ENCODE peak calls at places on chromosome 15, in six cellular contexts. H is body of pancreas, J is M059J, E is HT1080, Z is COR-L47, F is AG20443. N is an unnamed sample.
A peak's percentile ranks its signal among the peaks of the same experiment; 100 is the strongest.

GRCh38 chr15:57158589-57158988 is 217.7 kb upstream of the CGNL1 start:
- DNase-seq in F (peak; percentile 40), E (peak; percentile 68), H (no peak), J (peak; percentile 76), Z (peak; percentile 22), N (peak; percentile 20)

GRCh38 chr15:68278345-68279217 is 1.0 kb downstream of the FEM1B start:
- DNase-seq in F (no peak), J (peak; percentile 60), E (peak; percentile 33), Z (peak; percentile 45), H (no peak), N (peak; percentile 66)

GRCh38 chr15:85403745-85404144 is 23.3 kb downstream of the AKAP13 start:
- DNase-seq in Z (no peak), H (no peak), E (no peak), J (peak; percentile 85), F (peak; percentile 38), N (no peak)

GRCh38 chr15:42933886-42934667 is 13.5 kb upstream of the TTBK2 start:
- DNase-seq in E (no peak), J (peak; percentile 61), Z (no peak), F (no peak), H (no peak), N (no peak)

GRCh38 chr15:89209057-89209456 is 12.3 kb downstream of the RLBP1 start:
- DNase-seq in F (no peak), Z (no peak), H (no peak), J (no peak), E (no peak), N (no peak)

GRCh38 chr15:83062768-83063180 is 4.3 kb downstream of the BTBD1 start:
- DNase-seq in E (no peak), Z (no peak), J (no peak), H (no peak), F (no peak), N (no peak)

GRCh38 chr15:42133356-42133755 is 23.1 kb downstream of the PLA2G4F start:
- DNase-seq in H (no peak), F (no peak), J (no peak), E (no peak), Z (no peak), N (no peak)

GRCh38 chr15:63198315-63198714 is 8.9 kb downstream of the RAB8B start:
- DNase-seq in H (no peak), E (no peak), Z (no peak), F (no peak), J (no peak), N (no peak)

GRCh38 chr15:101293122-101293521 is 1.9 kb downstream of the SNRPA1 start:
- DNase-seq in J (no peak), H (no peak), F (no peak), Z (no peak), E (no peak), N (no peak)

GRCh38 chr15:81939604-81940440 is 106.0 kb downstream of the MEX3B start:
- DNase-seq in H (no peak), E (peak; percentile 58), Z (no peak), F (peak; percentile 16), J (no peak), N (peak; percentile 40)

GRCh38 chr15:79370716-79371115 is 59.8 kb downstream of the TMED3 start:
- DNase-seq in J (no peak), F (peak; percentile 51), H (no peak), E (no peak), Z (no peak), N (no peak)

GRCh38 chr15:29711531-29711930 is 110.7 kb downstream of the TJP1 start:
- DNase-seq in J (peak; percentile 21), F (no peak), H (no peak), Z (no peak), E (no peak), N (no peak)

GRCh38 chr15:80902298-80902801 is 87.3 kb downstream of the MESD start:
- DNase-seq in J (no peak), F (no peak), H (no peak), E (no peak), Z (no peak), N (no peak)

GRCh38 chr15:80118956-80119355 is 33.8 kb upstream of the FAH start:
- DNase-seq in J (no peak), F (no peak), E (no peak), H (no peak), Z (no peak), N (no peak)

GRCh38 chr15:54850101-54850500 is 346.6 kb downstream of the RSL24D1 start:
- DNase-seq in E (no peak), F (no peak), Z (no peak), J (no peak), H (no peak), N (no peak)

GRCh38 chr15:85543741-85544155 is 163.3 kb downstream of the AKAP13 start:
- DNase-seq in H (peak; percentile 78), E (no peak), Z (peak; percentile 88), F (no peak), J (no peak), N (peak; percentile 77)

GRCh38 chr15:64807051-64807749 is 18.2 kb downstream of the PIF1 start:
- DNase-seq in H (no peak), E (no peak), J (no peak), F (no peak), Z (no peak), N (no peak)

GRCh38 chr15:60095711-60096110 is 91.6 kb downstream of the FOXB1 start:
- DNase-seq in J (peak; percentile 26), F (peak; percentile 26), H (no peak), Z (no peak), E (peak; percentile 30), N (no peak)

GRCh38 chr15:69114231-69114937 is 46.1 kb upstream of the GLCE start:
- DNase-seq in E (no peak), J (no peak), H (no peak), F (no peak), Z (no peak), N (no peak)

GRCh38 chr15:63501256-63502089 is 2.9 kb upstream of the USP3 start:
- DNase-seq in J (peak; percentile 83), E (peak; percentile 58), H (peak; percentile 74), Z (no peak), F (peak; percentile 91), N (no peak)

GRCh38 chr15:96181873-96182301 is 148.6 kb upstream of the NR2F2 start:
- DNase-seq in J (peak; percentile 6), H (no peak), Z (no peak), E (no peak), F (peak; percentile 89), N (no peak)

GRCh38 chr15:68431792-68432401 is at the start of gene ITGA11:
- DNase-seq in H (peak; percentile 43), Z (peak; percentile 82), E (peak; percentile 38), J (peak; percentile 80), F (peak; percentile 93), N (peak; percentile 74)

GRCh38 chr15:68354923-68355322 is 77.0 kb downstream of the ITGA11 start:
- DNase-seq in F (peak; percentile 74), E (peak; percentile 99), H (no peak), J (peak; percentile 99), Z (no peak), N (no peak)

GRCh38 chr15:46786886-46787285 is 930.4 kb upstream of the SEMA6D start:
- DNase-seq in H (no peak), J (peak; percentile 1), F (no peak), E (peak; percentile 13), Z (peak; percentile 60), N (peak; percentile 83)

GRCh38 chr15:68417897-68418296 is 14.1 kb downstream of the ITGA11 start:
- DNase-seq in E (no peak), J (no peak), H (no peak), Z (no peak), F (no peak), N (peak; percentile 6)

GRCh38 chr15:100207053-100207452 is 134.7 kb downstream of the ADAMTS17 start:
- DNase-seq in J (no peak), Z (no peak), F (no peak), E (no peak), H (peak; percentile 62), N (no peak)

GRCh38 chr15:90539789-90540188 is 10.1 kb downstream of the CRTC3 start:
- DNase-seq in F (no peak), Z (no peak), J (no peak), H (no peak), E (no peak), N (no peak)

GRCh38 chr15:60507596-60508424 is 28.9 kb upstream of the ICE2 start:
- DNase-seq in F (peak; percentile 71), E (peak; percentile 84), H (peak; percentile 50), J (peak; percentile 69), Z (peak; percentile 46), N (peak; percentile 22)

GRCh38 chr15:96088592-96088991 is 241.9 kb upstream of the NR2F2 start:
- DNase-seq in Z (no peak), J (no peak), E (no peak), H (no peak), F (no peak), N (no peak)

GRCh38 chr15:69828181-69828828 is 269.4 kb downstream of the TLE3 start:
- DNase-seq in J (no peak), Z (no peak), E (no peak), F (no peak), H (no peak), N (no peak)

GRCh38 chr15:57217716-57218598 is 158.3 kb upstream of the CGNL1 start:
- DNase-seq in J (peak; percentile 74), E (peak; percentile 46), Z (no peak), F (no peak), H (no peak), N (peak; percentile 30)

GRCh38 chr15:95464091-95464888 is 866.2 kb upstream of the NR2F2 start:
- DNase-seq in H (peak; percentile 24), E (no peak), F (no peak), J (no peak), Z (no peak), N (no peak)

GRCh38 chr15:63348392-63348791 is 33.3 kb downstream of the CA12 start:
- DNase-seq in H (peak; percentile 80), Z (peak; percentile 21), F (peak; percentile 81), J (peak; percentile 86), E (peak; percentile 90), N (no peak)

GRCh38 chr15:81575436-81576123 is 201.6 kb upstream of the TMC3 start:
- DNase-seq in Z (peak; percentile 34), J (peak; percentile 0), F (no peak), E (peak; percentile 10), H (no peak), N (peak; percentile 54)

GRCh38 chr15:66491846-66492245 is 5.7 kb downstream of the SNAPC5 start:
- DNase-seq in H (no peak), J (no peak), Z (no peak), E (no peak), F (no peak), N (no peak)

GRCh38 chr15:61228025-61228901 is 839 bp downstream of the RORA start:
- DNase-seq in F (peak; percentile 33), Z (no peak), H (peak; percentile 10), J (peak; percentile 22), E (peak; percentile 21), N (peak; percentile 24)

GRCh38 chr15:59691194-59691805 is 2.2 kb upstream of the BNIP2 start:
- DNase-seq in J (peak; percentile 59), F (peak; percentile 24), E (peak; percentile 45), Z (peak; percentile 23), H (peak; percentile 48), N (peak; percentile 24)

GRCh38 chr15:25691544-25692430 is 171.3 kb downstream of the ATP10A start:
- DNase-seq in J (peak; percentile 2), H (no peak), E (peak; percentile 19), Z (peak; percentile 32), F (peak; percentile 29), N (no peak)

N was measured in NCI-H146.